ENCODE peak calls at places on chromosomes 13 and 19, in seven cellular contexts. T is fibroblast of mammary gland, K is fibroblast of lung, W is fibroblast of pulmonary artery, Z is lung, M is brain microvascular endothelial cell, Q is heart right ventricle. D is an unnamed sample.

GRCh38 chr13:48561461-48562224 is 28.8 kb upstream of the RCBTB2 start:
- DNase-seq in T (no peak), W (no peak), Q (no peak), K (no peak), M (no peak), Z (no peak), D (no peak)

GRCh38 chr13:109998808-109999528 is 212.6 kb upstream of the IRS2 start:
- DNase-seq in Z (no peak), W (peak; percentile 84), K (peak; percentile 90), M (peak; percentile 86), Q (no peak), T (peak; percentile 79), D (peak; percentile 85)

GRCh38 chr19:835201-835810 is 5.5 kb upstream of the PRTN3 start:
- DNase-seq in Z (no peak), T (no peak), M (no peak), W (no peak), Q (no peak), K (no peak), D (no peak)

GRCh38 chr19:48636859-48637448 is at the start of gene DBP:
- DNase-seq in W (no peak), K (no peak), T (no peak), Q (no peak), Z (no peak), M (no peak), D (no peak)

GRCh38 chr19:13692096-13692495 is 72.2 kb upstream of the MRI1 start:
- DNase-seq in T (peak; percentile 77), W (peak; percentile 16), M (no peak), Z (no peak), K (peak; percentile 84), Q (no peak), D (peak; percentile 85)

GRCh38 chr19:38892841-38893240 is 6.6 kb downstream of the SIRT2 start:
- DNase-seq in W (no peak), T (no peak), Z (no peak), Q (no peak), K (no peak), M (no peak), D (no peak)

GRCh38 chr13:94427313-94427712 is 52.2 kb downstream of the DCT start:
- DNase-seq in Z (no peak), Q (no peak), K (no peak), M (no peak), T (no peak), W (no peak), D (no peak)

GRCh38 chr19:18264428-18264827 is 9.8 kb downstream of the IQCN start:
- DNase-seq in Z (no peak), T (no peak), M (no peak), W (no peak), K (no peak), Q (no peak), D (no peak)

DNA sequence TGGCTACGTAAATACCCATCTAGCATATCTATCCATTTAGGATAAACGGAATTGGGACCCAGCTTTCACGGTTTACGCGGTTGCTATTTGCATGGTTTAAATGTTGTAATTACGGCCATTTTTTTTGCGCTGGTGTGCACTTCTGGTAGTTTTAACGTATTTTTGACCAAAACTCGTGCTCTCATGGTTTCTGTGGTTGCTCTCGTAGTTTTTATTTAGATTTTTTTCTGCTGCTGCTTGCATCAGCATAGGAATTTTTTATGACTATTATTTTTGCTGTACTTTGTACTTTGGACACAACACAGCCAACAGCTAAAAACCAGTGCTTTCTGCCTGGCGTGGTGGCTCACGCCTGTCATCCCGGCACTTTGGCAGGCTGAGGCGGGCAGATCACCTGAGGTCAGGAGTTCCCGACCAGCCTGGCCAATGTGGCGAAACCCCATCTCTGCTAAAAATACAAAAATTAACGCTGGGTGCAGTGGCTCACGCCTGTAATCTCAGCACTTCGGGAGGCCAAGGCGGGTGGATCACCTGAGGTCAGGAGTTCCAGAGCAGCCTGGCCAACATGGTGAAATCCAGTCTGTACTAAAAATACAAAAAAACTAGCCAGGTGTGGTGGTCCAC is 32.6 kb downstream of the TIMM13 start:
- DNase-seq in K (no peak), T (no peak), W (no peak), Q (no peak), Z (no peak), M (no peak), D (no peak)
- H3K4me3 ChIP-seq in K (no peak overlapping the region), T (peak overlapping the region; percentile 23), W (no peak overlapping the region), Q (no peak overlapping the region), Z (no peak overlapping the region), M (no peak overlapping the region), D (no peak overlapping the region)

DNA sequence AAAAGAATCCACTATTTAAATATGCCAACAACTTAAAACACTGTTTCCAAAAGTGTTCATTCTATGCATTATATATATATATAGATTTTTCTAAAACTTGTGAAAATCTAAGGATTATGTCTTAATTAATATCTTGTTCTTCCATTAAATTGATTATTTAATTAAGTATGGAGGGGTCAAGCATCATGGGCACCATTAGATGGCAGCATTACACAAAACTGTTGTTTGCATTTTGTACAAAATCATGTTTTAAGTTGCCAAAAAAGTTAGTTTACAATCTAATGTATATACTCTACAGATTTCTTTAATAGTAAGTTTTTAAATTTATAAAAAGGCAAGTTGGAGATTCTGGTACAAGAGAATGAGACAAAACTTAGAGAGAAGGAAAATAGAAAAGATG is 213.2 kb upstream of the EDNRB start:
- DNase-seq in T (peak; percentile 22), K (no peak), Q (no peak), W (peak; percentile 26), M (no peak), Z (no peak), D (peak; percentile 15)
- TF ChIP-seq CTCF in T (peak; percentile 48), K (peak; percentile 45), Q (no peak), W (peak; percentile 40), M (peak; percentile 56), Z (no peak), D (peak; percentile 40)

DNA sequence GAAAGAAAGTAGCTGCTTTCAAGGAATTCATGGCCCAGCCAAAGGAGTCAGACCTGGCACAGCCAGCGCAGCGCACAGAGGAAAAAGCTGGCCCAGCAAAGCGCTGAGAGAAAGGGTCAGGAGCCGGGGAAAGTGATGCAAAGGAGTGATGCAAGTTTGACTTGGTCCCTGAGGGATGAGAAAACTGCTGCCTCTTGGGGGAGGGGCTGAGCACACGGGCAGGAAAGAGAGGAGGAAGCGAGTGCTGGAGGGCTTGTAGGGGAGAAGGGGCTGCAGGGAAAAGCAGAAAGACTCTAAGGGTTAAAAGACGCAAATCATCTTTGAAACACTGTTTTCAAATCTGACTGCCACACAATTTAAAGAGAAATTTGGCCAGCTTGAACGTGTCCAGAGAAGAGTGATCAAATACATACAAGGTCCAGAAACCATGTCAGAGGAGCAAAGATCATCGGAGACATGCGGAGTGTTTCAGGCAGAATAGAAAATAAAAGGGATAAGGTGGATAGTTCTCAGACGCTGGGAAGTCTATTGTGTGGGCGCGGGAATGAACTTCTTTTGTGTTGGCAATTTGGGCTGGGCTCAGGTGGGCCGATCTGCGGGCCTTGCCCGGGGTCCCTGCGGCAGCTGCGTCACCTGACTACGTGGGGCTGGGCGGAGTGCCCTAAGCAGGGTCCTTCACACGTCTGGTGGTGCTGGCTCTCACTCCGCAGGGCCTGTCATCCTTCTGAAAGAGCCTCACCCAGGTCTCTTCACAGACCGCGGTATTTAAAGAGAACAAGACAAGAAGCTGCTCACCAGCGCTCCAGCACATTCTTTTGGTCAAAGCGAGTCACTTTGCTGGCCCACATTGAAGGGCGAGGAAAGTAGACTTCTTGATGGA is 18.1 kb downstream of the N4BP2L1 start:
- DNase-seq in Z (no peak), W (peak; percentile 82), T (peak; percentile 81), Q (peak; percentile 46), M (peak; percentile 50), K (peak; percentile 79), D (peak; percentile 84)
- H3K4me3 ChIP-seq in Z (no peak overlapping the region), W (peak overlapping the region; percentile 17), T (peak overlapping the region; percentile 16), Q (peak overlapping the region; percentile 41), M (peak overlapping the region; percentile 47), K (no peak overlapping the region), D (peak overlapping the region; percentile 14)

GRCh38 chr13:36258831-36259230 is 38.8 kb downstream of the CCDC169 start:
- DNase-seq in W (no peak), T (no peak), M (no peak), Z (no peak), Q (no peak), K (no peak), D (no peak)
- TF ChIP-seq CTCF in W (no peak), T (no peak), M (no peak), Z (no peak), Q (no peak), K (no peak), D (no peak)

GRCh38 chr19:30719189-30719990 is 347.2 kb downstream of the ZNF536 start:
- DNase-seq in W (peak; percentile 13), Q (peak; percentile 84), M (no peak), T (peak; percentile 6), Z (no peak), K (peak; percentile 22), D (peak; percentile 28)
- H3K4me3 ChIP-seq in W (peak overlapping the region; percentile 57), Q (peak overlapping the region; percentile 74), M (peak overlapping the region; percentile 48), T (peak overlapping the region; percentile 46), Z (peak overlapping the region; percentile 53), K (peak overlapping the region; percentile 73), D (peak overlapping the region; percentile 79)

D was measured in fibroblast of the aortic adventitia.